ENCODE peak calls at places on chromosomes 4 and X, in six cellular contexts. K, P, J, V, X and R are unnamed samples.

GRCh38 chr4:11069581-11069980 is 359.1 kb downstream of the HS3ST1 start:
- DNase-seq in J (no peak), V (no peak), K (no peak), P (no peak), X (no peak), R (no peak)

GRCh38 chrX:153580700-153581386 is 18.1 kb downstream of the CCNQ start:
- DNase-seq in J (no peak), X (no peak), P (no peak), K (no peak), V (no peak), R (no peak)

GRCh38 chr4:86615501-86615900 is 21.4 kb downstream of the PTPN13 start:
- DNase-seq in V (no peak), P (no peak), K (no peak), X (no peak), J (no peak), R (no peak)

GRCh38 chrX:126272795-126273497 is 106.9 kb upstream of the DCAF12L2 start:
- DNase-seq in V (no peak), X (no peak), J (no peak), P (no peak), K (no peak), R (no peak)

GRCh38 chrX:40176979-40177430 is 79.2 kb upstream of the BCOR start:
- DNase-seq in V (peak; percentile 50), P (no peak), K (no peak), J (no peak), X (peak; percentile 29), R (no peak)

GRCh38 chr4:105971032-105971431 is 75.8 kb downstream of the NPNT start:
- DNase-seq in P (no peak), K (no peak), X (no peak), V (no peak), J (no peak), R (no peak)

GRCh38 chr4:2637956-2638552 is 101.6 kb downstream of the FAM193A start:
- DNase-seq in P (no peak), X (no peak), K (no peak), J (no peak), V (no peak), R (no peak)

GRCh38 chr4:155751569-155751968 is 7.3 kb upstream of the GUCY1B1 start:
- DNase-seq in X (no peak), K (no peak), V (no peak), P (no peak), J (no peak), R (no peak)

GRCh38 chr4:150366487-150366999 is 215.4 kb upstream of the MAB21L2 start:
- DNase-seq in K (no peak), P (no peak), J (no peak), V (no peak), X (no peak), R (peak; percentile 85)

GRCh38 chr4:184824776-184825393 is 883 bp downstream of the ACSL1 start:
- DNase-seq in P (no peak), J (no peak), K (no peak), X (no peak), V (no peak), R (no peak)

GRCh38 chrX:73850124-73851013 is 287.4 kb downstream of the CHIC1 start:
- DNase-seq in X (peak; percentile 46), V (peak; percentile 46), K (no peak), J (peak; percentile 45), P (no peak), R (peak; percentile 9)

GRCh38 chrX:129777218-129777768 is 2.5 kb upstream of the SASH3 start:
- DNase-seq in V (peak; percentile 63), J (peak; percentile 70), X (no peak), P (no peak), K (no peak), R (no peak)

GRCh38 chr4:38730493-38730829 is 52.3 kb downstream of the TLR10 start:
- DNase-seq in P (no peak), J (no peak), K (no peak), X (no peak), V (no peak), R (no peak)

GRCh38 chrX:143017272-143017671 is 8.5 kb upstream of the SPANXN4 start:
- DNase-seq in J (no peak), P (no peak), K (no peak), V (no peak), X (no peak), R (no peak)

GRCh38 chr4:90503677-90504076 is 376.5 kb downstream of the CCSER1 start:
- DNase-seq in J (no peak), X (no peak), K (no peak), V (no peak), P (no peak), R (no peak)

GRCh38 chr4:77538574-77539157 is 67.0 kb upstream of the CXCL13 start:
- DNase-seq in V (no peak), X (peak; percentile 35), J (peak; percentile 79), P (no peak), K (no peak), R (no peak)

GRCh38 chr4:157244348-157244747 is 23.8 kb downstream of the GRIA2 start:
- DNase-seq in J (no peak), X (no peak), V (no peak), P (no peak), K (no peak), R (no peak)

GRCh38 chr4:163167333-163167626 is 590 bp upstream of the NAF1 start:
- DNase-seq in P (no peak), K (no peak), V (no peak), X (peak; percentile 39), J (no peak), R (no peak)

GRCh38 chr4:76784237-76784636 is 113.7 kb downstream of the SOWAHB start:
- DNase-seq in X (no peak), K (no peak), J (no peak), V (no peak), P (no peak), R (peak; percentile 23)

GRCh38 chrX:19883878-19884277 is 3.5 kb downstream of the SH3KBP1 start:
- DNase-seq in X (no peak), V (no peak), K (no peak), J (no peak), P (no peak), R (no peak)

GRCh38 chr4:151922306-151922705 is 161.5 kb upstream of the GATB start:
- DNase-seq in J (no peak), P (no peak), V (no peak), X (peak; percentile 50), K (no peak), R (no peak)

GRCh38 chrX:17591741-17592110 is 145.6 kb upstream of the SCML1 start:
- DNase-seq in V (no peak), X (peak; percentile 85), P (no peak), K (no peak), J (no peak), R (no peak)

GRCh38 chrX:17592117-17592516 is 145.2 kb upstream of the SCML1 start:
- DNase-seq in J (no peak), X (peak; percentile 67), P (no peak), V (no peak), K (no peak), R (no peak)

GRCh38 chrX:17587352-17587751 is 149.9 kb upstream of the SCML1 start:
- DNase-seq in V (no peak), K (no peak), X (no peak), P (no peak), J (no peak), R (no peak)

GRCh38 chrX:17588303-17588702 is 149.0 kb upstream of the SCML1 start:
- DNase-seq in X (peak; percentile 58), J (no peak), K (no peak), P (no peak), V (no peak), R (no peak)

GRCh38 chrX:17590892-17591740 is 146.2 kb upstream of the SCML1 start:
- DNase-seq in J (peak; percentile 32), K (no peak), V (peak; percentile 54), X (peak; percentile 75), P (peak; percentile 29), R (peak; percentile 49)
- H3K4me3 ChIP-seq in J (no peak overlapping the region), K (no peak overlapping the region), V (no peak overlapping the region), X (no peak overlapping the region), P (no peak overlapping the region), R (no peak overlapping the region)

GRCh38 chr4:148330724-148331123 is 111.5 kb downstream of the NR3C2 start:
- DNase-seq in V (no peak), X (no peak), P (no peak), J (no peak), K (no peak), R (no peak)

GRCh38 chr4:148333265-148333664 is 108.9 kb downstream of the NR3C2 start:
- DNase-seq in K (no peak), J (no peak), P (no peak), V (no peak), X (no peak), R (no peak)

GRCh38 chr4:148330161-148330560 is 112.1 kb downstream of the NR3C2 start:
- DNase-seq in V (no peak), J (no peak), P (no peak), X (no peak), K (no peak), R (no peak)

GRCh38 chr4:148327683-148328082 is 114.5 kb downstream of the NR3C2 start:
- DNase-seq in X (no peak), K (no peak), V (no peak), P (no peak), J (no peak), R (no peak)

DNA sequence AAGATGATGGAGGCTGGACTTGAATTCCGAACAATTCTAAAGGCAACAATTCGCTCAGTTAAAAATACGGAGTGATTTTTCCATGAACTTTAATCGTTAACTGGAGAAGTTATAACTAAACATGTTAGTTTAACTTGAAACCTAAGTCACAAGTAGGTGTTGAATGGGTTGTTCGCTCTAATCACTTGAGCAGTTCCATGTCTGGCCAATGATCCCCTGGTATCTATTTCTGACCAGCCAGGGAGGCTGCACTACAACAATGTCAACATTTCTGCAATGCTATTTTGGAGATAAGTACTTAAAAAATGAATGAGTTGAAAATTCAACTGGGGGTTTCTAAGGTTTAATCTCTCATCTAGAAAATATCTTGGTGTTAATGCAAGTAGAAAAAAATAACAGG is 112.5 kb downstream of the NR3C2 start:
- DNase-seq in K (no peak), V (no peak), P (no peak), J (no peak), X (no peak), R (no peak)
- TF ChIP-seq CTCF in K (no peak), V (no peak), P (no peak), J (no peak), X (no peak), R (no peak)

GRCh38 chr4:1204828-1205591 is 32.6 kb upstream of the SPON2 start:
- DNase-seq in K (no peak), X (no peak), P (peak; percentile 8), J (peak; percentile 93), V (peak; percentile 24), R (peak; percentile 15)
- H3K4me3 ChIP-seq in K (no peak overlapping the region), X (no peak overlapping the region), P (no peak overlapping the region), J (peak overlapping the region; percentile 57), V (no peak overlapping the region), R (no peak overlapping the region)

GRCh38 chr4:186554485-186554884 is 882 bp downstream of the MTNR1A start:
- DNase-seq in V (no peak), K (no peak), J (peak; percentile 29), X (peak; percentile 23), P (no peak), R (no peak)
- TF ChIP-seq CTCF in V (no peak), K (no peak), J (no peak), X (peak; percentile 8), P (no peak), R (no peak)